ENCODE peak calls at places on chromosome 1, in ten cellular contexts. E is heart right ventricle, P is AG04449, N is aorta, Q is GM23248, X is endothelial cell, V is renal cortical epithelial cell, F is ureter, T is skeletal muscle cell, O is SJCRH30. J is an unnamed sample.

GRCh38 chr1:196372896-196373536 is 235.2 kb downstream of the KCNT2 start:
- DNase-seq in E (no peak), P (no peak), N (no peak), Q (peak; percentile 44), X (no peak), V (peak; percentile 40), F (no peak), T (no peak), O (no peak), J (no peak)

GRCh38 chr1:207084241-207084640 is 4.4 kb upstream of the C4BPB start:
- DNase-seq in E (no peak), P (no peak), N (no peak), Q (peak; percentile 20), X (no peak), V (no peak), F (no peak), T (no peak), O (no peak), J (no peak)

GRCh38 chr1:235757697-235758096 is 108.1 kb upstream of the GNG4 start:
- DNase-seq in E (no peak), P (no peak), N (no peak), Q (no peak), X (no peak), V (no peak), F (no peak), T (no peak), O (no peak), J (no peak)

GRCh38 chr1:173411835-173412742 is 65.0 kb upstream of the PRDX6 start:
- DNase-seq in E (no peak), P (peak; percentile 64), N (no peak), Q (peak; percentile 93), X (no peak), V (peak; percentile 76), F (no peak), T (peak; percentile 63), O (no peak), J (no peak)

GRCh38 chr1:39852214-39852791 is 31.0 kb downstream of the TRIT1 start:
- DNase-seq in E (no peak), P (no peak), N (no peak), Q (no peak), X (no peak), V (peak; percentile 60), F (no peak), T (no peak), O (no peak), J (peak; percentile 13)

GRCh38 chr1:27109103-27109822 is 45.7 kb downstream of the SLC9A1 start:
- DNase-seq in E (no peak), P (no peak), N (no peak), Q (peak; percentile 57), X (peak; percentile 47), V (no peak), F (no peak), T (no peak), O (peak; percentile 45), J (peak; percentile 47)

GRCh38 chr1:53591924-53592323 is 132.7 kb downstream of the DMRTB1 start:
- DNase-seq in E (no peak), P (no peak), N (peak; percentile 28), Q (no peak), X (no peak), V (no peak), F (no peak), T (no peak), O (no peak), J (no peak)

GRCh38 chr1:205071801-205072200 is 12.5 kb downstream of the TMEM81 start:
- DNase-seq in E (no peak), P (no peak), N (no peak), Q (no peak), X (no peak), V (no peak), F (no peak), T (no peak), O (no peak), J (no peak)

GRCh38 chr1:209616366-209617046 is 33.0 kb downstream of the CAMK1G start:
- DNase-seq in E (no peak), P (no peak), N (no peak), Q (no peak), X (no peak), V (no peak), F (no peak), T (no peak), O (no peak), J (no peak)

GRCh38 chr1:11837767-11838348 is 9.7 kb downstream of the NPPA start:
- DNase-seq in E (no peak), P (no peak), N (no peak), Q (no peak), X (no peak), V (no peak), F (no peak), T (no peak), O (no peak), J (no peak)

GRCh38 chr1:54995835-54996234 is 2.9 kb upstream of the BSND start:
- DNase-seq in E (no peak), P (no peak), N (no peak), Q (no peak), X (no peak), V (no peak), F (no peak), T (no peak), O (no peak), J (no peak)

GRCh38 chr1:53295746-53296722 is 31.8 kb downstream of the LRP8 start:
- DNase-seq in E (no peak), P (no peak), N (no peak), Q (peak; percentile 20), X (no peak), V (no peak), F (no peak), T (no peak), O (no peak), J (peak; percentile 48)

J was measured in HuH-7.5.